ENCODE peak calls at places on chromosomes 5 and 9, in ten cellular contexts. One of them, this sample, is unnamed.

GRCh38 chr5:128304121-128304520 is 220.6 kb downstream of the SLC12A2 start:
- DNase-seq in BE2C: no peak
- DNase-seq in psoas muscle: no peak
- DNase-seq in right lobe of liver: no peak
- DNase-seq in adrenal gland: peak; percentile 50
- DNase-seq in stomach: no peak
- DNase-seq in H1: no peak
- DNase-seq in cardiac muscle cell: peak; percentile 49
- DNase-seq in uterus: no peak
- DNase-seq in RWPE2: no peak
- DNase-seq in this sample: no peak

GRCh38 chr9:133769511-133770075 is 31.4 kb upstream of the SARDH start:
- DNase-seq in right lobe of liver: no peak
- DNase-seq in cardiac muscle cell: no peak
- DNase-seq in RWPE2: peak; percentile 59
- DNase-seq in psoas muscle: peak; percentile 3
- DNase-seq in H1: no peak
- DNase-seq in uterus: peak; percentile 12
- DNase-seq in BE2C: peak; percentile 5
- DNase-seq in stomach: peak; percentile 15
- DNase-seq in adrenal gland: no peak
- DNase-seq in this sample: no peak

GRCh38 chr5:135433626-135434426 is 13.3 kb downstream of the DCANP1 start:
- DNase-seq in right lobe of liver: no peak
- DNase-seq in uterus: no peak
- DNase-seq in stomach: no peak
- DNase-seq in RWPE2: no peak
- DNase-seq in cardiac muscle cell: no peak
- DNase-seq in H1: peak; percentile 35
- DNase-seq in adrenal gland: no peak
- DNase-seq in psoas muscle: no peak
- DNase-seq in BE2C: no peak
- DNase-seq in this sample: no peak

GRCh38 chr9:107465467-107466451 is 23.8 kb downstream of the KLF4 start:
- DNase-seq in uterus: peak; percentile 81
- DNase-seq in cardiac muscle cell: peak; percentile 78
- DNase-seq in right lobe of liver: peak; percentile 77
- DNase-seq in adrenal gland: peak; percentile 43
- DNase-seq in RWPE2: no peak
- DNase-seq in stomach: peak; percentile 70
- DNase-seq in BE2C: peak; percentile 65
- DNase-seq in H1: peak; percentile 80
- DNase-seq in psoas muscle: peak; percentile 81
- DNase-seq in this sample: peak; percentile 72

GRCh38 chr9:81559741-81560140 is 129.6 kb downstream of the TLE1 start:
- DNase-seq in BE2C: no peak
- DNase-seq in RWPE2: no peak
- DNase-seq in adrenal gland: no peak
- DNase-seq in cardiac muscle cell: no peak
- DNase-seq in H1: no peak
- DNase-seq in psoas muscle: no peak
- DNase-seq in right lobe of liver: no peak
- DNase-seq in uterus: no peak
- DNase-seq in stomach: no peak
- DNase-seq in this sample: no peak

GRCh38 chr5:159218595-159219023 is 9.3 kb upstream of the RNF145 start:
- DNase-seq in cardiac muscle cell: no peak
- DNase-seq in H1: no peak
- DNase-seq in right lobe of liver: no peak
- DNase-seq in uterus: no peak
- DNase-seq in adrenal gland: no peak
- DNase-seq in stomach: no peak
- DNase-seq in psoas muscle: no peak
- DNase-seq in BE2C: no peak
- DNase-seq in RWPE2: no peak
- DNase-seq in this sample: no peak

GRCh38 chr5:71778678-71779276 is 59.7 kb downstream of the CARTPT start:
- DNase-seq in psoas muscle: no peak
- DNase-seq in cardiac muscle cell: peak; percentile 45
- DNase-seq in RWPE2: no peak
- DNase-seq in BE2C: peak; percentile 66
- DNase-seq in adrenal gland: no peak
- DNase-seq in H1: no peak
- DNase-seq in uterus: no peak
- DNase-seq in stomach: no peak
- DNase-seq in right lobe of liver: no peak
- DNase-seq in this sample: no peak

GRCh38 chr9:93606187-93606586 is 29.8 kb downstream of the PHF2 start:
- DNase-seq in cardiac muscle cell: no peak
- DNase-seq in RWPE2: no peak
- DNase-seq in uterus: no peak
- DNase-seq in H1: no peak
- DNase-seq in stomach: no peak
- DNase-seq in right lobe of liver: no peak
- DNase-seq in BE2C: no peak
- DNase-seq in adrenal gland: no peak
- DNase-seq in psoas muscle: no peak
- DNase-seq in this sample: no peak

GRCh38 chr5:168182269-168182668 is 109.2 kb upstream of the WWC1 start:
- DNase-seq in cardiac muscle cell: no peak
- DNase-seq in right lobe of liver: no peak
- DNase-seq in RWPE2: no peak
- DNase-seq in BE2C: no peak
- DNase-seq in adrenal gland: no peak
- DNase-seq in H1: no peak
- DNase-seq in uterus: no peak
- DNase-seq in stomach: no peak
- DNase-seq in psoas muscle: no peak
- DNase-seq in this sample: no peak

GRCh38 chr5:6260846-6261245 is 117.5 kb downstream of the MED10 start:
- DNase-seq in BE2C: no peak
- DNase-seq in cardiac muscle cell: no peak
- DNase-seq in adrenal gland: no peak
- DNase-seq in stomach: no peak
- DNase-seq in right lobe of liver: no peak
- DNase-seq in psoas muscle: no peak
- DNase-seq in H1: no peak
- DNase-seq in uterus: no peak
- DNase-seq in RWPE2: no peak
- DNase-seq in this sample: no peak

GRCh38 chr5:108101816-108102215 is 280.1 kb downstream of the FBXL17 start:
- DNase-seq in stomach: no peak
- DNase-seq in cardiac muscle cell: no peak
- DNase-seq in BE2C: no peak
- DNase-seq in H1: no peak
- DNase-seq in psoas muscle: no peak
- DNase-seq in adrenal gland: no peak
- DNase-seq in right lobe of liver: no peak
- DNase-seq in RWPE2: no peak
- DNase-seq in uterus: no peak
- DNase-seq in this sample: no peak

GRCh38 chr5:43639566-43639965 is 36.6 kb downstream of the NNT start:
- DNase-seq in cardiac muscle cell: no peak
- DNase-seq in adrenal gland: no peak
- DNase-seq in RWPE2: no peak
- DNase-seq in uterus: no peak
- DNase-seq in right lobe of liver: no peak
- DNase-seq in BE2C: no peak
- DNase-seq in psoas muscle: no peak
- DNase-seq in stomach: no peak
- DNase-seq in H1: no peak
- DNase-seq in this sample: no peak

GRCh38 chr5:92364986-92365550 is 982.0 kb upstream of the ARRDC3 start:
- DNase-seq in cardiac muscle cell: no peak
- DNase-seq in BE2C: no peak
- DNase-seq in right lobe of liver: no peak
- DNase-seq in adrenal gland: no peak
- DNase-seq in H1: no peak
- DNase-seq in RWPE2: no peak
- DNase-seq in stomach: no peak
- DNase-seq in uterus: no peak
- DNase-seq in psoas muscle: no peak
- DNase-seq in this sample: no peak

GRCh38 chr5:179605026-179605833 is 18.2 kb downstream of the HNRNPH1 start:
- DNase-seq in RWPE2: no peak
- DNase-seq in right lobe of liver: no peak
- DNase-seq in stomach: no peak
- DNase-seq in uterus: no peak
- DNase-seq in H1: no peak
- DNase-seq in adrenal gland: no peak
- DNase-seq in psoas muscle: no peak
- DNase-seq in BE2C: no peak
- DNase-seq in cardiac muscle cell: no peak
- DNase-seq in this sample: no peak

GRCh38 chr5:53576674-53577073 is 16.2 kb downstream of the NDUFS4 start:
- DNase-seq in stomach: no peak
- DNase-seq in psoas muscle: no peak
- DNase-seq in BE2C: no peak
- DNase-seq in H1: no peak
- DNase-seq in right lobe of liver: no peak
- DNase-seq in cardiac muscle cell: no peak
- DNase-seq in adrenal gland: no peak
- DNase-seq in uterus: no peak
- DNase-seq in RWPE2: no peak
- DNase-seq in this sample: no peak

GRCh38 chr9:132589148-132590036 is 7.0 kb downstream of the BARHL1 start:
- DNase-seq in right lobe of liver: peak; percentile 40
- DNase-seq in H1: peak; percentile 74
- DNase-seq in cardiac muscle cell: no peak
- DNase-seq in psoas muscle: no peak
- DNase-seq in stomach: no peak
- DNase-seq in adrenal gland: no peak
- DNase-seq in uterus: no peak
- DNase-seq in RWPE2: no peak
- DNase-seq in BE2C: no peak
- DNase-seq in this sample: no peak

GRCh38 chr9:129312251-129312650 is 134.2 kb upstream of the IER5L start:
- DNase-seq in BE2C: no peak
- DNase-seq in RWPE2: no peak
- DNase-seq in cardiac muscle cell: no peak
- DNase-seq in psoas muscle: no peak
- DNase-seq in stomach: no peak
- DNase-seq in right lobe of liver: peak; percentile 40
- DNase-seq in H1: no peak
- DNase-seq in adrenal gland: no peak
- DNase-seq in uterus: no peak
- DNase-seq in this sample: no peak

GRCh38 chr5:151469992-151470391 is 22.6 kb downstream of the SLC36A1 start:
- DNase-seq in stomach: no peak
- DNase-seq in uterus: no peak
- DNase-seq in psoas muscle: no peak
- DNase-seq in H1: no peak
- DNase-seq in adrenal gland: no peak
- DNase-seq in BE2C: no peak
- DNase-seq in cardiac muscle cell: no peak
- DNase-seq in right lobe of liver: no peak
- DNase-seq in RWPE2: no peak
- DNase-seq in this sample: no peak

GRCh38 chr9:98117984-98118639 is 910 bp downstream of the TRIM14 start:
- DNase-seq in stomach: peak; percentile 52
- DNase-seq in adrenal gland: no peak
- DNase-seq in right lobe of liver: peak; percentile 84
- DNase-seq in BE2C: peak; percentile 61
- DNase-seq in cardiac muscle cell: no peak
- DNase-seq in H1: no peak
- DNase-seq in psoas muscle: no peak
- DNase-seq in RWPE2: peak; percentile 31
- DNase-seq in uterus: no peak
- DNase-seq in this sample: peak; percentile 85

GRCh38 chr9:92726971-92727715 is 37.5 kb downstream of the BICD2 start:
- DNase-seq in stomach: no peak
- DNase-seq in adrenal gland: no peak
- DNase-seq in H1: peak; percentile 26
- DNase-seq in right lobe of liver: no peak
- DNase-seq in uterus: no peak
- DNase-seq in cardiac muscle cell: no peak
- DNase-seq in psoas muscle: no peak
- DNase-seq in BE2C: no peak
- DNase-seq in RWPE2: no peak
- DNase-seq in this sample: no peak

GRCh38 chr9:13690595-13690994 is 411.1 kb upstream of the MPDZ start:
- DNase-seq in BE2C: no peak
- DNase-seq in cardiac muscle cell: no peak
- DNase-seq in RWPE2: no peak
- DNase-seq in adrenal gland: no peak
- DNase-seq in uterus: no peak
- DNase-seq in stomach: no peak
- DNase-seq in H1: no peak
- DNase-seq in right lobe of liver: no peak
- DNase-seq in psoas muscle: no peak
- DNase-seq in this sample: no peak

GRCh38 chr5:143433680-143434079 is 30.2 kb upstream of the NR3C1 start:
- DNase-seq in BE2C: no peak
- DNase-seq in adrenal gland: no peak
- DNase-seq in H1: no peak
- DNase-seq in stomach: no peak
- DNase-seq in psoas muscle: no peak
- DNase-seq in uterus: no peak
- DNase-seq in right lobe of liver: peak; percentile 69
- DNase-seq in cardiac muscle cell: no peak
- DNase-seq in RWPE2: no peak
- DNase-seq in this sample: no peak
- H3K4me3 ChIP-seq in BE2C: no peak overlapping the region
- H3K4me3 ChIP-seq in adrenal gland: no peak overlapping the region
- H3K4me3 ChIP-seq in H1: no peak overlapping the region
- H3K4me3 ChIP-seq in stomach: no peak overlapping the region
- H3K4me3 ChIP-seq in psoas muscle: no peak overlapping the region
- H3K4me3 ChIP-seq in uterus: no peak overlapping the region
- H3K4me3 ChIP-seq in right lobe of liver: peak overlapping the region; percentile 46
- H3K4me3 ChIP-seq in cardiac muscle cell: no peak overlapping the region
- H3K4me3 ChIP-seq in RWPE2: no peak overlapping the region
- H3K4me3 ChIP-seq in this sample: no peak overlapping the region

GRCh38 chr5:134177197-134178171 is 734 bp upstream of the SKP1 start:
- DNase-seq in stomach: peak; percentile 70
- DNase-seq in uterus: peak; percentile 39
- DNase-seq in adrenal gland: peak; percentile 67
- DNase-seq in right lobe of liver: no peak
- DNase-seq in RWPE2: peak; percentile 78
- DNase-seq in BE2C: no peak
- DNase-seq in cardiac muscle cell: peak; percentile 77
- DNase-seq in psoas muscle: peak; percentile 72
- DNase-seq in H1: no peak
- DNase-seq in this sample: peak; percentile 85
- TF ChIP-seq CTCF in stomach: no peak
- TF ChIP-seq CTCF in uterus: no peak
- TF ChIP-seq CTCF in adrenal gland: no peak
- TF ChIP-seq CTCF in right lobe of liver: no peak
- TF ChIP-seq CTCF in RWPE2: no peak
- TF ChIP-seq CTCF in BE2C: no peak
- TF ChIP-seq CTCF in cardiac muscle cell: no peak
- TF ChIP-seq CTCF in psoas muscle: no peak
- TF ChIP-seq CTCF in H1: no peak
- TF ChIP-seq CTCF in this sample: no peak

GRCh38 chr5:173705512-173705825 is 89.0 kb upstream of the BOD1 start:
- DNase-seq in adrenal gland: no peak
- DNase-seq in uterus: no peak
- DNase-seq in cardiac muscle cell: no peak
- DNase-seq in stomach: no peak
- DNase-seq in RWPE2: no peak
- DNase-seq in right lobe of liver: no peak
- DNase-seq in psoas muscle: no peak
- DNase-seq in BE2C: no peak
- DNase-seq in H1: no peak
- DNase-seq in this sample: no peak
- H3K4me1 ChIP-seq in adrenal gland: no peaks in the 10 kb centered on the region
- H3K4me1 ChIP-seq in uterus: no peaks in the 10 kb centered on the region
- H3K4me1 ChIP-seq in cardiac muscle cell: no peaks in the 10 kb centered on the region
- H3K4me1 ChIP-seq in stomach: no peaks in the 10 kb centered on the region
- H3K4me1 ChIP-seq in RWPE2: peaks cover 10% of the 10 kb centered on the region
- H3K4me1 ChIP-seq in right lobe of liver: no peaks in the 10 kb centered on the region
- H3K4me1 ChIP-seq in psoas muscle: peaks cover 20% of the 10 kb centered on the region
- H3K4me1 ChIP-seq in BE2C: peaks cover 24% of the 10 kb centered on the region
- H3K4me1 ChIP-seq in H1: peaks cover 3% of the 10 kb centered on the region
- H3K4me1 ChIP-seq in this sample: no peaks in the 10 kb centered on the region

GRCh38 chr5:155728146-155728856 is 598.7 kb upstream of the SGCD start:
- DNase-seq in cardiac muscle cell: peak; percentile 74
- DNase-seq in H1: no peak
- DNase-seq in stomach: peak; percentile 26
- DNase-seq in uterus: peak; percentile 22
- DNase-seq in psoas muscle: peak; percentile 47
- DNase-seq in adrenal gland: peak; percentile 22
- DNase-seq in RWPE2: peak; percentile 72
- DNase-seq in BE2C: peak; percentile 51
- DNase-seq in right lobe of liver: peak; percentile 73
- DNase-seq in this sample: peak; percentile 74
- H3K4me3 ChIP-seq in cardiac muscle cell: peak overlapping the region; percentile 31
- H3K4me3 ChIP-seq in H1: peak overlapping the region; percentile 69
- H3K4me3 ChIP-seq in stomach: peak overlapping the region; percentile 42
- H3K4me3 ChIP-seq in uterus: peak overlapping the region; percentile 7
- H3K4me3 ChIP-seq in psoas muscle: peak overlapping the region; percentile 73
- H3K4me3 ChIP-seq in adrenal gland: peak overlapping the region; percentile 42
- H3K4me3 ChIP-seq in RWPE2: no peak overlapping the region
- H3K4me3 ChIP-seq in BE2C: no peak overlapping the region
- H3K4me3 ChIP-seq in right lobe of liver: peak overlapping the region; percentile 26
- H3K4me3 ChIP-seq in this sample: no peak overlapping the region